ENCODE peak calls at places on chromosomes 1 and 21, in seven cellular contexts. H is neural crest cell; N is CD4-positive, alpha-beta T cell; K is A549; S is bronchial epithelial cell; F is HFF-Myc; T is choroid plexus epithelial cell. P is an unnamed sample.

GRCh38 chr1:215416497-215416896 is 150.6 kb upstream of the KCTD3 start:
- DNase-seq in H (no peak), N (no peak), K (no peak), S (no peak), F (no peak), T (no peak), P (no peak)

GRCh38 chr1:69128204-69128603 is 439.5 kb upstream of the LRRC7 start:
- DNase-seq in H (no peak), N (no peak), K (no peak), S (no peak), F (no peak), T (no peak), P (no peak)

GRCh38 chr1:29736582-29737188 is 500.4 kb downstream of the PTPRU start:
- DNase-seq in H (peak), N (no peak), K (peak), S (peak), F (peak), T (peak), P (no peak)

GRCh38 chr1:2645143-2645542 is 12.3 kb upstream of the MMEL1 start:
- DNase-seq in H (no peak), N (peak), K (no peak), S (no peak), F (no peak), T (no peak), P (no peak)

GRCh38 chr1:183881387-183882084 is 76.6 kb downstream of the RGL1 start:
- DNase-seq in H (no peak), N (no peak), K (peak), S (peak), F (no peak), T (peak), P (no peak)

GRCh38 chr1:11648732-11649158 is 5.5 kb downstream of the FBXO2 start:
- DNase-seq in H (no peak), N (peak), K (no peak), S (peak), F (no peak), T (no peak), P (no peak)

GRCh38 chr1:7207875-7208646 is 422.8 kb downstream of the CAMTA1 start:
- DNase-seq in H (peak), N (no peak), K (peak), S (peak), F (peak), T (peak), P (peak)

GRCh38 chr1:106526650-106527049 is 529.8 kb upstream of the PRMT6 start:
- DNase-seq in H (no peak), N (no peak), K (no peak), S (peak), F (peak), T (peak), P (no peak)

GRCh38 chr1:199758626-199759255 is 268.8 kb upstream of the NR5A2 start:
- DNase-seq in H (no peak), N (no peak), K (peak), S (peak), F (no peak), T (peak), P (no peak)

GRCh38 chr1:206074839-206075238 is 21.9 kb downstream of the RHEX start:
- DNase-seq in H (no peak), N (no peak), K (no peak), S (no peak), F (no peak), T (peak), P (no peak)
- TF ChIP-seq CTCF in H (peak), N (no peak), K (no peak), S (no peak), F (no peak), T (peak), P (no peak)

GRCh38 chr1:244447024-244447423 is 4.7 kb downstream of the ADSS2 start:
- DNase-seq in H (no peak), N (no peak), K (no peak), S (no peak), F (no peak), T (no peak), P (no peak)
- TF ChIP-seq CTCF in H (no peak), N (no peak), K (no peak), S (no peak), F (no peak), T (no peak), P (no peak)

GRCh38 chr1:102434421-102434820 is 437.7 kb upstream of the OLFM3 start:
- DNase-seq in H (peak), N (no peak), K (no peak), S (no peak), F (no peak), T (peak), P (peak)
- TF ChIP-seq CTCF in H (peak), N (no peak), K (no peak), S (no peak), F (peak), T (peak), P (no peak)

DNA sequence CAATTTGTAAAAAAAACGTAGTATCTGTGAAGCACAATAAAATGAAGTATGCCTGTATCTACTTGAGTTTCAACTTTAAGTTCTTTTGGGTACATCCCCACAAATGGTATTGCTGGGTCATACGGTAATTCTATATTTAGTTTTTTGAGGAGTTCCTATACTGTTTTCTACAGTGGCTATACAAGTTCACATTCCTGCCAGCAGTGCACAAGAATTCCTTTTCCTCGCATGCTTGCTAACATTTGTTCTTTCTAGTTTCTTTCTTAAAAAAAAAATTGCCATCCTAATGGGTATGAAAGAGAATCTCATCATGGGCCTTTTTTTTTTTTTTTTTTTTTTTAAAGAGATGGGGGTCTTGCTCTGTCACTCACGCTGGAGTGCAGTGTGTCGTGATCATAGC is 41.9 kb downstream of the UCK2 start:
- DNase-seq in H (no peak), N (no peak), K (no peak), S (no peak), F (no peak), T (peak), P (no peak)
- TF ChIP-seq CTCF in H (peak), N (no peak), K (no peak), S (no peak), F (peak), T (peak), P (no peak)

GRCh38 chr1:156123356-156124196 is 9.1 kb downstream of the LMNA start:
- DNase-seq in H (peak), N (peak), K (no peak), S (peak), F (peak), T (peak), P (no peak)
- TF ChIP-seq CTCF in H (peak), N (no peak), K (peak), S (no peak), F (peak), T (peak), P (no peak)

GRCh38 chr1:54247858-54248257 is 47.9 kb downstream of the MRPL37 start:
- DNase-seq in H (no peak), N (no peak), K (no peak), S (no peak), F (no peak), T (no peak), P (no peak)

GRCh38 chr1:54249798-54250497 is 50.0 kb downstream of the MRPL37 start:
- DNase-seq in H (no peak), N (no peak), K (peak), S (no peak), F (no peak), T (peak), P (no peak)

GRCh38 chr1:54246097-54246721 is 46.2 kb downstream of the MRPL37 start:
- DNase-seq in H (no peak), N (no peak), K (no peak), S (no peak), F (no peak), T (no peak), P (no peak)

GRCh38 chr1:54250670-54251069 is 50.7 kb downstream of the MRPL37 start:
- DNase-seq in H (no peak), N (no peak), K (no peak), S (no peak), F (no peak), T (no peak), P (no peak)

DNA sequence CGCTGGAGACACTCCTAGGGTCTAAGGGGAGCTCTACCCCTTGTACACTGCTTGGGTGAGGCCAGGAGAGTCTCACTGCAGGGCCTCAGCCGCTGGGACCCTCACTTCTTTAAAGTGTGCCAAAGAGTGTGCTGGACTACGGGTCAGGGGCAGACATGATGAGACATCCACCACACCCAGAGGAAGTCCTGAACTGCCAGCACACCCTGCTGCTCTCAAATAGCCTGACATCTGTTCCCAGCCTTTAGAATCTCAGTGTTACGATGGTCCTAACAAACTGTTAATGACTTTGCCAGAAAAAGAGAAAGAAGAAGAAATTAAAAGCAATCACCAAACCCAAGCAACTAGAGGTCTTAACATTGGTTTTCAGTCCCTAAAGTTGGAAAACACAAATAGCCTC is 49.0 kb downstream of the MRPL37 start:
- DNase-seq in H (no peak), N (no peak), K (no peak), S (no peak), F (no peak), T (peak), P (no peak)
- TF ChIP-seq CTCF in H (no peak), N (no peak), K (no peak), S (no peak), F (no peak), T (no peak), P (no peak)

GRCh38 chr21:43940672-43941071 is 71.4 kb upstream of the TRAPPC10 start:
- DNase-seq in H (no peak), N (no peak), K (no peak), S (no peak), F (no peak), T (no peak), P (no peak)

GRCh38 chr21:43937898-43938309 is 72.9 kb downstream of the AGPAT3 start:
- DNase-seq in H (no peak), N (no peak), K (no peak), S (no peak), F (no peak), T (no peak), P (peak)

GRCh38 chr21:43938751-43939442 is 73.2 kb upstream of the TRAPPC10 start:
- DNase-seq in H (peak), N (peak), K (peak), S (peak), F (no peak), T (peak), P (peak)

GRCh38 chr21:43940329-43940653 is 71.8 kb upstream of the TRAPPC10 start:
- DNase-seq in H (no peak), N (no peak), K (no peak), S (no peak), F (no peak), T (no peak), P (no peak)

DNA sequence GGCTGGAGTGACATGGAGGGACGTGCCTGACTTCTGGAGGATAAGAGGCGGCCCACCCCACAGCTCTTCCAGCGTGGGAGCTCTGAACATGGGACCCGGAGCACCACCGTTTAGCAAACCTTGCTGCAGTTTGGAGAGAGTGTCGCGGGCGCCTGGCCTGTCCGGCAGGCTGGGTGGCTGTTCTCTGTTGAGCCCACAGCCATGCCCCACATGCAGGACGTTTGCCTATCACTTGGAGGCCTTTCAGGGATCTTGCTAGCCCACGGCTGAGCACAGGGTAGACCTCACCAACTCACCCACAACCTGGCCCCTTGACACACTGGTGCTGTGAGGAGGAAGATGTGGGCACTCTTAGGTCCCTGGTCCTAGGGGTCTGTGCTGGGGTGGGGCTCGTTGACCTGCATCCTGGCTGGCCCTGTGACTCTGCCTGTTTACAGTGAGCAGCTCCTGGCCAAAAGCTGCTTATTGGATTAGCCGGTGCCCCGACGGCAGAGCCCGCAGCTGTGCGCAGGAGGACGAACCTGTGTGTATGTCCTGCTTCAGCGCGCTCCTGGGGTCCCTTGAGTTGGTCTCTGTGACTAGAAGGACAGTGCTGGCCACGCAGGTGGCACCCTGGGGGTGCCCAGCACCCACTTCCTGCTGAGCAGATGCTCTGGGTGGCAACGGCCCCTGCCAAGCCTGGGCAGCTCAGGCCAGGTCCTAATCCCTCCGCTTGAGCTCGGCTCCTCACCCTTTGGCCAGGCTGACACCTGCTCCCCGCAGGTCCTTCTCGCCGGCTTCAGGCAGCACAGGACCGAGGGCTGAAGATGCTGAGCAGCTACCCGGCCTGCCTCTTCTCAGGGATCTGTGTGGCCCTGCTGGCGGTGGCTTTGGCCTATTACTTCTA is 72.4 kb upstream of the TRAPPC10 start:
- DNase-seq in H (no peak), N (no peak), K (no peak), S (no peak), F (no peak), T (no peak), P (no peak)
- TF ChIP-seq CTCF in H (peak), N (no peak), K (no peak), S (no peak), F (no peak), T (no peak), P (peak)